ENCODE peak calls at places on chromosomes 11 and 22, in five cellular contexts. One of them, this sample, is unnamed.

GRCh38 chr11:76771446-76772099 is 11.6 kb upstream of the TSKU start:
- DNase-seq in D341Med: no peak
- DNase-seq in HCT116: no peak
- DNase-seq in stimulated activated effector memory CD8-positive, alpha-beta T cell treated with anti-CD3 and anti-CD28 coated beads, Interleukin-12 subunit alpha, Interleukin-12 subunit beta, amount 100 ng/mL, for 72 hours: no peak
- DNase-seq in NCI-H1930: no peak
- DNase-seq in this sample: no peak

GRCh38 chr11:85845052-85845631 is 10.0 kb upstream of the CCDC83 start:
- DNase-seq in stimulated activated effector memory CD8-positive, alpha-beta T cell treated with anti-CD3 and anti-CD28 coated beads, Interleukin-12 subunit alpha, Interleukin-12 subunit beta, amount 100 ng/mL, for 72 hours: no peak
- DNase-seq in HCT116: no peak
- DNase-seq in NCI-H1930: no peak
- DNase-seq in D341Med: no peak
- DNase-seq in this sample: no peak

GRCh38 chr11:131190446-131190845 is 180.0 kb upstream of the NTM start:
- DNase-seq in D341Med: no peak
- DNase-seq in stimulated activated effector memory CD8-positive, alpha-beta T cell treated with anti-CD3 and anti-CD28 coated beads, Interleukin-12 subunit alpha, Interleukin-12 subunit beta, amount 100 ng/mL, for 72 hours: no peak
- DNase-seq in HCT116: no peak
- DNase-seq in NCI-H1930: no peak
- DNase-seq in this sample: no peak

GRCh38 chr11:60870276-60870675 is 2.9 kb downstream of the ZP1 start:
- DNase-seq in HCT116: no peak
- DNase-seq in NCI-H1930: no peak
- DNase-seq in stimulated activated effector memory CD8-positive, alpha-beta T cell treated with anti-CD3 and anti-CD28 coated beads, Interleukin-12 subunit alpha, Interleukin-12 subunit beta, amount 100 ng/mL, for 72 hours: no peak
- DNase-seq in D341Med: no peak
- DNase-seq in this sample: no peak

GRCh38 chr11:8251767-8252295 is 11.8 kb downstream of the LMO1 start:
- DNase-seq in HCT116: no peak
- DNase-seq in D341Med: no peak
- DNase-seq in NCI-H1930: no peak
- DNase-seq in stimulated activated effector memory CD8-positive, alpha-beta T cell treated with anti-CD3 and anti-CD28 coated beads, Interleukin-12 subunit alpha, Interleukin-12 subunit beta, amount 100 ng/mL, for 72 hours: no peak
- DNase-seq in this sample: no peak

GRCh38 chr11:10255388-10256125 is 38.5 kb downstream of the SBF2 start:
- DNase-seq in HCT116: no peak
- DNase-seq in stimulated activated effector memory CD8-positive, alpha-beta T cell treated with anti-CD3 and anti-CD28 coated beads, Interleukin-12 subunit alpha, Interleukin-12 subunit beta, amount 100 ng/mL, for 72 hours: no peak
- DNase-seq in NCI-H1930: peak
- DNase-seq in D341Med: no peak
- DNase-seq in this sample: no peak

GRCh38 chr11:35077709-35078695 is 61.0 kb upstream of the CD44 start:
- DNase-seq in D341Med: no peak
- DNase-seq in stimulated activated effector memory CD8-positive, alpha-beta T cell treated with anti-CD3 and anti-CD28 coated beads, Interleukin-12 subunit alpha, Interleukin-12 subunit beta, amount 100 ng/mL, for 72 hours: no peak
- DNase-seq in HCT116: peak
- DNase-seq in NCI-H1930: no peak
- DNase-seq in this sample: no peak

GRCh38 chr11:133302056-133302455 is 230.2 kb downstream of the OPCML start:
- DNase-seq in NCI-H1930: no peak
- DNase-seq in HCT116: no peak
- DNase-seq in stimulated activated effector memory CD8-positive, alpha-beta T cell treated with anti-CD3 and anti-CD28 coated beads, Interleukin-12 subunit alpha, Interleukin-12 subunit beta, amount 100 ng/mL, for 72 hours: no peak
- DNase-seq in D341Med: no peak
- DNase-seq in this sample: no peak

GRCh38 chr11:69664901-69665300 is 10.3 kb downstream of the LTO1 start:
- DNase-seq in stimulated activated effector memory CD8-positive, alpha-beta T cell treated with anti-CD3 and anti-CD28 coated beads, Interleukin-12 subunit alpha, Interleukin-12 subunit beta, amount 100 ng/mL, for 72 hours: no peak
- DNase-seq in HCT116: no peak
- DNase-seq in D341Med: no peak
- DNase-seq in NCI-H1930: no peak
- DNase-seq in this sample: no peak

GRCh38 chr11:18650859-18651557 is 16.9 kb upstream of the SPTY2D1 start:
- DNase-seq in NCI-H1930: no peak
- DNase-seq in stimulated activated effector memory CD8-positive, alpha-beta T cell treated with anti-CD3 and anti-CD28 coated beads, Interleukin-12 subunit alpha, Interleukin-12 subunit beta, amount 100 ng/mL, for 72 hours: peak
- DNase-seq in HCT116: peak
- DNase-seq in D341Med: peak
- DNase-seq in this sample: no peak

GRCh38 chr22:46360097-46360496 is 24.6 kb downstream of the TRMU start:
- DNase-seq in stimulated activated effector memory CD8-positive, alpha-beta T cell treated with anti-CD3 and anti-CD28 coated beads, Interleukin-12 subunit alpha, Interleukin-12 subunit beta, amount 100 ng/mL, for 72 hours: no peak
- DNase-seq in HCT116: no peak
- DNase-seq in NCI-H1930: no peak
- DNase-seq in D341Med: no peak
- DNase-seq in this sample: no peak

GRCh38 chr11:133082851-133083488 is 449.3 kb downstream of the OPCML start:
- DNase-seq in D341Med: peak
- DNase-seq in HCT116: no peak
- DNase-seq in stimulated activated effector memory CD8-positive, alpha-beta T cell treated with anti-CD3 and anti-CD28 coated beads, Interleukin-12 subunit alpha, Interleukin-12 subunit beta, amount 100 ng/mL, for 72 hours: peak
- DNase-seq in NCI-H1930: peak
- DNase-seq in this sample: no peak

GRCh38 chr11:10660323-10660722 is 33.2 kb downstream of the IRAG1 start:
- DNase-seq in HCT116: no peak
- DNase-seq in stimulated activated effector memory CD8-positive, alpha-beta T cell treated with anti-CD3 and anti-CD28 coated beads, Interleukin-12 subunit alpha, Interleukin-12 subunit beta, amount 100 ng/mL, for 72 hours: no peak
- DNase-seq in D341Med: no peak
- DNase-seq in NCI-H1930: no peak
- DNase-seq in this sample: no peak

GRCh38 chr22:24695958-24696511 is 78.5 kb downstream of the PIWIL3 start:
- DNase-seq in HCT116: no peak
- DNase-seq in D341Med: no peak
- DNase-seq in stimulated activated effector memory CD8-positive, alpha-beta T cell treated with anti-CD3 and anti-CD28 coated beads, Interleukin-12 subunit alpha, Interleukin-12 subunit beta, amount 100 ng/mL, for 72 hours: no peak
- DNase-seq in NCI-H1930: no peak
- DNase-seq in this sample: no peak